ENCODE peak calls at places on chromosomes 13 and 19, in ten cellular contexts. One of them, this sample, is unnamed.

GRCh38 chr19:1974381-1975066 is 33.6 kb downstream of the CSNK1G2 start:
- DNase-seq in fibroblast of lung: no peak
- DNase-seq in H1: no peak
- DNase-seq in AG10803: no peak
- DNase-seq in pancreas: no peak
- DNase-seq in BE2C: no peak
- DNase-seq in fibroblast of mammary gland: no peak
- DNase-seq in progenitor cell of endocrine pancreas: no peak
- DNase-seq in BJ: no peak
- DNase-seq in GM13976: no peak
- DNase-seq in this sample: no peak

GRCh38 chr19:40549007-40549708 is 27.5 kb upstream of the SHKBP1 start:
- DNase-seq in fibroblast of mammary gland: peak
- DNase-seq in GM13976: peak
- DNase-seq in H1: peak
- DNase-seq in pancreas: peak
- DNase-seq in BE2C: peak
- DNase-seq in BJ: no peak
- DNase-seq in progenitor cell of endocrine pancreas: peak
- DNase-seq in AG10803: peak
- DNase-seq in fibroblast of lung: peak
- DNase-seq in this sample: peak

GRCh38 chr13:21813844-21814243 is 143.0 kb downstream of the FGF9 start:
- DNase-seq in pancreas: no peak
- DNase-seq in AG10803: no peak
- DNase-seq in GM13976: no peak
- DNase-seq in BE2C: no peak
- DNase-seq in BJ: no peak
- DNase-seq in H1: no peak
- DNase-seq in fibroblast of lung: no peak
- DNase-seq in progenitor cell of endocrine pancreas: no peak
- DNase-seq in fibroblast of mammary gland: no peak
- DNase-seq in this sample: no peak

GRCh38 chr13:50129065-50129922 is 114.0 kb downstream of the KCNRG start:
- DNase-seq in H1: peak
- DNase-seq in AG10803: no peak
- DNase-seq in BE2C: no peak
- DNase-seq in pancreas: no peak
- DNase-seq in GM13976: peak
- DNase-seq in fibroblast of lung: no peak
- DNase-seq in progenitor cell of endocrine pancreas: no peak
- DNase-seq in BJ: no peak
- DNase-seq in fibroblast of mammary gland: peak
- DNase-seq in this sample: peak

GRCh38 chr13:109332501-109333499 is 453.6 kb downstream of the IRS2 start:
- DNase-seq in BJ: no peak
- DNase-seq in GM13976: no peak
- DNase-seq in AG10803: no peak
- DNase-seq in fibroblast of mammary gland: no peak
- DNase-seq in fibroblast of lung: no peak
- DNase-seq in pancreas: no peak
- DNase-seq in H1: no peak
- DNase-seq in progenitor cell of endocrine pancreas: no peak
- DNase-seq in BE2C: no peak
- DNase-seq in this sample: no peak

GRCh38 chr13:75788494-75788991 is 152.4 kb downstream of the LMO7 start:
- DNase-seq in fibroblast of mammary gland: peak
- DNase-seq in pancreas: no peak
- DNase-seq in H1: no peak
- DNase-seq in progenitor cell of endocrine pancreas: no peak
- DNase-seq in BJ: peak
- DNase-seq in fibroblast of lung: peak
- DNase-seq in BE2C: no peak
- DNase-seq in AG10803: peak
- DNase-seq in GM13976: no peak
- DNase-seq in this sample: no peak

GRCh38 chr19:6223461-6224307 is 56.1 kb downstream of the MLLT1 start:
- DNase-seq in H1: no peak
- DNase-seq in AG10803: no peak
- DNase-seq in fibroblast of mammary gland: no peak
- DNase-seq in BE2C: no peak
- DNase-seq in BJ: no peak
- DNase-seq in fibroblast of lung: no peak
- DNase-seq in pancreas: peak
- DNase-seq in progenitor cell of endocrine pancreas: no peak
- DNase-seq in GM13976: no peak
- DNase-seq in this sample: no peak

GRCh38 chr13:48783181-48783630 is 129.5 kb downstream of the CYSLTR2 start:
- DNase-seq in BE2C: peak
- DNase-seq in H1: no peak
- DNase-seq in fibroblast of mammary gland: peak
- DNase-seq in progenitor cell of endocrine pancreas: no peak
- DNase-seq in BJ: peak
- DNase-seq in pancreas: peak
- DNase-seq in GM13976: no peak
- DNase-seq in fibroblast of lung: peak
- DNase-seq in AG10803: peak
- DNase-seq in this sample: no peak

GRCh38 chr13:105334211-105334610 is 1201.3 kb downstream of the EFNB2 start:
- DNase-seq in fibroblast of lung: peak
- DNase-seq in BJ: peak
- DNase-seq in GM13976: no peak
- DNase-seq in progenitor cell of endocrine pancreas: no peak
- DNase-seq in BE2C: no peak
- DNase-seq in fibroblast of mammary gland: no peak
- DNase-seq in H1: no peak
- DNase-seq in AG10803: peak
- DNase-seq in pancreas: no peak
- DNase-seq in this sample: no peak

GRCh38 chr13:35917252-35917941 is 213.8 kb downstream of the DCLK1 start:
- DNase-seq in AG10803: peak
- DNase-seq in BJ: no peak
- DNase-seq in GM13976: no peak
- DNase-seq in BE2C: no peak
- DNase-seq in fibroblast of mammary gland: no peak
- DNase-seq in pancreas: no peak
- DNase-seq in H1: peak
- DNase-seq in fibroblast of lung: no peak
- DNase-seq in progenitor cell of endocrine pancreas: no peak
- DNase-seq in this sample: no peak

GRCh38 chr19:56980864-56981263 is 138.9 kb upstream of the USP29 start:
- DNase-seq in BJ: no peak
- DNase-seq in H1: no peak
- DNase-seq in BE2C: no peak
- DNase-seq in fibroblast of lung: no peak
- DNase-seq in pancreas: no peak
- DNase-seq in GM13976: no peak
- DNase-seq in progenitor cell of endocrine pancreas: no peak
- DNase-seq in AG10803: no peak
- DNase-seq in fibroblast of mammary gland: no peak
- DNase-seq in this sample: no peak

GRCh38 chr19:8512115-8512967 is 1.6 kb downstream of the ZNF414 start:
- DNase-seq in BJ: no peak
- DNase-seq in BE2C: peak
- DNase-seq in fibroblast of mammary gland: peak
- DNase-seq in progenitor cell of endocrine pancreas: no peak
- DNase-seq in fibroblast of lung: no peak
- DNase-seq in AG10803: no peak
- DNase-seq in GM13976: peak
- DNase-seq in pancreas: peak
- DNase-seq in H1: peak
- DNase-seq in this sample: no peak

DNA sequence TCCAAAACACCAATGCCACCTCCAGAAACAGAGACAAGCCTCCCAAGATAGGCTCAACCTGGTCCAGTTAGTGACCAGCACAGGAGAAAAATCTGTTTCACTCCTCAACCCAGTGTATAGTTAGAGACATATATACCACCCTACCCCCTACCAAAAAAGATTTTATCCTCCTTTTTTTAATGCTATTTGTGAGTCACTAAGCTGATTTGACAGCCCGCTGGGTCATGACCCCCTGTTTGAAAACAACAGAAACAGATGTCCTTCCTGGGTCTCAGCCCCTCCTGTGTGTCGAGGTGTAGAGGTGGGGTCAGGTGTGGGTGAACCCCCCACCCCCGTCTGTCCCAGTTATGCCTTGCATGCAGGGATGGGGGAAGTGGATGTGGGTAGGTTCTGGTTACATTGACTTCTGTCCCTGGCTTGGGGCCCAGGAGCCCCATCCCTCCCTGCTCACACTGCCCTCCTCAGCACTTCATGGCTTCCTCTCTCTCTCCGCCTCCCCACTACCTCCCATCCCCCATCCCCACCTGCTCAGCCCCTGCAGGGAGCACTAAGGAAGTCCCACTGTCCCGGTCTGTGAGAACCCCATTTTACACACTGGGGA is 14.0 kb upstream of the TOMM40 start:
- DNase-seq in fibroblast of lung: no peak
- DNase-seq in GM13976: no peak
- DNase-seq in fibroblast of mammary gland: no peak
- DNase-seq in BJ: no peak
- DNase-seq in AG10803: no peak
- DNase-seq in BE2C: no peak
- DNase-seq in progenitor cell of endocrine pancreas: no peak
- DNase-seq in pancreas: no peak
- DNase-seq in H1: no peak
- DNase-seq in this sample: no peak
- TF ChIP-seq CTCF in fibroblast of lung: no peak
- TF ChIP-seq CTCF in GM13976: no peak
- TF ChIP-seq CTCF in fibroblast of mammary gland: no peak
- TF ChIP-seq CTCF in BJ: no peak
- TF ChIP-seq CTCF in AG10803: no peak
- TF ChIP-seq CTCF in BE2C: no peak
- TF ChIP-seq CTCF in progenitor cell of endocrine pancreas: no peak
- TF ChIP-seq CTCF in pancreas: no peak
- TF ChIP-seq CTCF in H1: no peak
- TF ChIP-seq CTCF in this sample: no peak

DNA sequence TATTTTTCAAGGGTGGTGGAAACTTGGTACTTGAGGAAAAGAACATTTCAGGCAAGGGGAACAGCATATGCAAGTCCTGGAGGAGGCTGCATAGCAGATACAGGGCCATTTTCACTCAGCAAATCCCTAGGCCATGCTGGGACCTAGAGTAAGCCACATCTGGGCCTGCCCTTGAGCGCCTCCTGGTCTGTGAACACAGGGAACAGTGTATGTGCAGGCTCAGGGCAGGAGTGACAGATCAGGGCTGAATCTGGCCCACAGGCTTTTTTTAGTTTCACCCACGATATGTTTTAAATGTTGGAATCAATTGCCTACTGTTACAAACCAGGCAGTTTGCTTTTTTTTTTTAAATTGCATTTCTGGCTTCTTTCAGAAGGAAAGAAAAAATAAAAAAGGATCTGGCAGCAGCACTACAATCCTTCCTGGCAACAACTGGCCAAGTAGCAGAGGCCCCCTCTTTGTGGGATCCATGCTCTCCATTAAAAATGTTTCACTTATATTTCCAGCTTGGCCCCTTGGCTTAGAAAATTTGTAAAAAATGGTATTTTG is 1.4 kb upstream of the TMEM145 start:
- DNase-seq in BE2C: no peak
- DNase-seq in progenitor cell of endocrine pancreas: no peak
- DNase-seq in H1: peak
- DNase-seq in pancreas: no peak
- DNase-seq in AG10803: no peak
- DNase-seq in fibroblast of mammary gland: no peak
- DNase-seq in BJ: no peak
- DNase-seq in GM13976: no peak
- DNase-seq in fibroblast of lung: no peak
- DNase-seq in this sample: no peak
- TF ChIP-seq CTCF in BE2C: peak
- TF ChIP-seq CTCF in progenitor cell of endocrine pancreas: peak
- TF ChIP-seq CTCF in H1: peak
- TF ChIP-seq CTCF in pancreas: no peak
- TF ChIP-seq CTCF in AG10803: peak
- TF ChIP-seq CTCF in fibroblast of mammary gland: peak
- TF ChIP-seq CTCF in BJ: no peak
- TF ChIP-seq CTCF in GM13976: no peak
- TF ChIP-seq CTCF in fibroblast of lung: no peak
- TF ChIP-seq CTCF in this sample: no peak

DNA sequence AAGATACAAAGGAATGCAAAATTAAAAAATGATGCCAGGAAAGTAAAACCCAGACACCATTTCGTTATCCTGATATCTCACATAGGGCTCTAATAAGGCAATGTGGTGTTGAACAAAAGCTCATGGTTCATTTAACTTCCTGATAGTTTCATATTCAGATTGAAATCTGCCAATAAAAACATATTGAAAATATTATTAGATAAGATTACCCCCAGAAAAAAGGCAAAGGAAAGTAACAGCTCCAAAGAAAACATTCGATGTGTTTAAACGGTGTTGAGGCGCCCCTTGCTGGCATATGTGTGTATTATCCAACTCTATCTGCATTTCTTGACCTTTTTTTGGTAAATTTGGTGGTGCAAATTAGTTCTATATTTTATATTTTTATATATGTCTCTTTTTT is 75.9 kb downstream of the ESD start:
- DNase-seq in pancreas: peak
- DNase-seq in fibroblast of mammary gland: peak
- DNase-seq in AG10803: peak
- DNase-seq in BJ: no peak
- DNase-seq in fibroblast of lung: peak
- DNase-seq in H1: no peak
- DNase-seq in BE2C: peak
- DNase-seq in GM13976: no peak
- DNase-seq in progenitor cell of endocrine pancreas: no peak
- DNase-seq in this sample: no peak
- TF ChIP-seq CTCF in pancreas: peak
- TF ChIP-seq CTCF in fibroblast of mammary gland: peak
- TF ChIP-seq CTCF in AG10803: peak
- TF ChIP-seq CTCF in BJ: peak
- TF ChIP-seq CTCF in fibroblast of lung: peak
- TF ChIP-seq CTCF in H1: peak
- TF ChIP-seq CTCF in BE2C: peak
- TF ChIP-seq CTCF in GM13976: peak
- TF ChIP-seq CTCF in progenitor cell of endocrine pancreas: peak
- TF ChIP-seq CTCF in this sample: peak

GRCh38 chr19:32357720-32358119 is 12.3 kb downstream of the ZNF507 start:
- DNase-seq in BJ: no peak
- DNase-seq in progenitor cell of endocrine pancreas: no peak
- DNase-seq in fibroblast of mammary gland: peak
- DNase-seq in pancreas: no peak
- DNase-seq in BE2C: no peak
- DNase-seq in H1: no peak
- DNase-seq in fibroblast of lung: peak
- DNase-seq in GM13976: no peak
- DNase-seq in AG10803: no peak
- DNase-seq in this sample: no peak
- TF ChIP-seq CTCF in BJ: peak
- TF ChIP-seq CTCF in progenitor cell of endocrine pancreas: peak
- TF ChIP-seq CTCF in fibroblast of mammary gland: peak
- TF ChIP-seq CTCF in pancreas: no peak
- TF ChIP-seq CTCF in BE2C: peak
- TF ChIP-seq CTCF in H1: no peak
- TF ChIP-seq CTCF in fibroblast of lung: peak
- TF ChIP-seq CTCF in GM13976: no peak
- TF ChIP-seq CTCF in AG10803: peak
- TF ChIP-seq CTCF in this sample: peak